ENCODE peak calls at places on chromosomes 5 and 9, in seven cellular contexts. Y, C, W, Q, N, X and H are unnamed samples.

GRCh38 chr9:129331366-129331765 is 153.3 kb upstream of the IER5L start:
- DNase-seq in X (no peak), C (no peak), N (no peak), Y (no peak), Q (no peak), W (no peak), H (no peak)

GRCh38 chr5:170132642-170133448 is 27.1 kb downstream of the FOXI1 start:
- DNase-seq in Q (peak), N (no peak), W (no peak), Y (no peak), C (no peak), X (no peak), H (no peak)

GRCh38 chr5:168123853-168124528 is 167.5 kb upstream of the WWC1 start:
- DNase-seq in C (no peak), W (no peak), Y (no peak), N (peak), Q (no peak), X (no peak), H (no peak)

GRCh38 chr9:105360344-105360743 is 87.5 kb upstream of the FSD1L start:
- DNase-seq in Y (no peak), N (no peak), C (no peak), X (no peak), Q (no peak), W (no peak), H (peak)

GRCh38 chr5:110401881-110402280 is 324.6 kb downstream of the TMEM232 start:
- DNase-seq in Q (no peak), N (no peak), C (no peak), X (no peak), Y (no peak), W (no peak), H (no peak)

GRCh38 chr5:5331838-5332237 is 90.6 kb upstream of the ICE1 start:
- DNase-seq in Y (no peak), X (no peak), C (no peak), Q (no peak), W (no peak), N (no peak), H (no peak)

GRCh38 chr5:91403404-91403803 is 20.3 kb upstream of the ARRDC3 start:
- DNase-seq in Q (no peak), X (no peak), W (no peak), C (no peak), N (no peak), Y (no peak), H (no peak)

GRCh38 chr5:63553069-63553468 is 409.2 kb downstream of the HTR1A start:
- DNase-seq in W (no peak), N (no peak), Q (no peak), X (no peak), C (no peak), Y (no peak), H (no peak)

GRCh38 chr5:81422671-81423070 is 28.7 kb upstream of the ACOT12 start:
- DNase-seq in Y (no peak), X (no peak), N (no peak), Q (no peak), W (no peak), C (peak), H (no peak)

GRCh38 chr9:114177423-114178064 is 22.2 kb downstream of the COL27A1 start:
- DNase-seq in X (no peak), N (no peak), Q (no peak), C (no peak), W (no peak), Y (peak), H (no peak)

GRCh38 chr5:39811381-39811780 is 386.6 kb upstream of the DAB2 start:
- DNase-seq in X (no peak), N (no peak), C (no peak), Y (no peak), W (no peak), Q (no peak), H (no peak)

GRCh38 chr5:56951946-56952691 is at the start of gene MIER3:
- DNase-seq in Y (peak), Q (peak), W (peak), N (no peak), X (peak), C (peak), H (peak)

GRCh38 chr5:139767960-139768359 is 27.6 kb upstream of the PSD2 start:
- DNase-seq in C (no peak), N (no peak), X (no peak), Y (no peak), Q (peak), W (no peak), H (no peak)

GRCh38 chr9:93852728-93853127 is 102.4 kb downstream of the BARX1 start:
- DNase-seq in X (no peak), Q (no peak), Y (no peak), N (no peak), W (no peak), C (no peak), H (no peak)

GRCh38 chr5:2303391-2304100 is 420.8 kb upstream of the IRX4 start:
- DNase-seq in W (no peak), Q (no peak), N (no peak), X (no peak), Y (no peak), C (no peak), H (no peak)

GRCh38 chr5:40160435-40160834 is 519.3 kb upstream of the PTGER4 start:
- DNase-seq in N (no peak), Y (no peak), Q (no peak), C (no peak), W (no peak), X (no peak), H (no peak)

GRCh38 chr9:91949946-91950664 is at the start of gene ROR2:
- DNase-seq in Q (peak), X (peak), N (no peak), W (no peak), C (no peak), Y (peak), H (peak)
- TF ChIP-seq JUND in Q (no peak), X (no peak), N (no peak), W (no peak), C (no peak), Y (no peak), H (no peak)

DNA sequence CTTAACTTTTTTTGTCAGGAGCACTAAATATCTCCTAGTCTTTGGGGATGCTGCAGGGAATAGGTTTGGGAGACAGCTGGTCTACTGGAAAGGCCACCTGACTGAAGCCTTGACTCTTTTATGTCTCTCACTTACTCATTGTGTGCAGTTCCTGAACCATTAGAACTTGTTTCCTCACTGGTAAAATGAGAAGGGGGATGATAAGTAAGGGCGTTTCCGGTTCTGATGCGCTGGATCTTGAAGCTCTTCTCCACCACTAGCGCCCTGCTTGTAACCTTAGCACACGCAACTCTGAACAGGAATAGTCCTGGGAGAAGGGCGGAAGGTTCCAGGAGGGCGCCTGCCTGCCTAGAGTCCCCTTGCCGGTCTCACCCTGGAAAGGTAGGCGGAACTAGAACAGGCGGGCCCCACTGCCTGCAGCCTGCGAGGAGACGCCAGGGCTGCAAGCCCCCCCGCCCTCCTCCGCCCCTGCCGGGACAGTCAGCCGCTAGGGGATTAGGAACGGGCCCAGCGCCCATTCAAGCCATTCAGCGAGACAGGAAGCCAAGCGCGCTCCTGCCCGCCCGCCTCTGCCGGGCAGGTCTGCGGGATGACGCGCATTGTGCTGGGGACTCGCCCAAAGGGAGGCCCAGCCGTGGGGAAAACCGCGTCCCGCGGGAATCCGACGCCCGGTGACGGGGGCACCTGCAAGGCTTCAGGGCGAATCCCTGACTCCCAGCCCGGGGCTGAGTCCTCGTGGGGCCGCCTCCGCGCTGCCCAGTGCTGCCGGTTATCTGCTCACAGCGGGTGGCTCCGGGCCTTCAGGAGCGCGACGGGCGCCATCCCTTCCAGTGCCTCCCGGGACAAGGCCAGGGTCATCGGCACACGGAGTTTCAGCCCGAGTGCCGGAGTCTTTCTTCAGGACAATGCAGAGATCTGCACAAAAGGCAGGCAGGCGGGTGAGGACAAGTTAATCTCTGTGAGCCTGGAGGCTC is 44.0 kb upstream of the XPA start:
- DNase-seq in Q (peak), C (no peak), Y (peak), W (peak), X (no peak), N (no peak), H (no peak)
- TF ChIP-seq JUND in Q (no peak), C (no peak), Y (no peak), W (peak), X (no peak), N (no peak), H (no peak)

GRCh38 chr9:89312154-89312616 is 1.2 kb downstream of the CKS2 start:
- DNase-seq in Y (peak), W (no peak), N (no peak), Q (peak), X (no peak), C (no peak), H (peak)
- TF ChIP-seq JUND in Y (no peak), W (no peak), N (no peak), Q (no peak), X (no peak), C (no peak), H (no peak)

GRCh38 chr5:155189476-155189875 is 175.9 kb downstream of the KIF4B start:
- DNase-seq in W (no peak), X (no peak), Q (no peak), N (no peak), C (no peak), Y (no peak), H (no peak)

GRCh38 chr5:155193483-155194107 is 180.0 kb downstream of the KIF4B start:
- DNase-seq in Y (no peak), X (no peak), N (no peak), C (no peak), Q (no peak), W (no peak), H (no peak)

GRCh38 chr5:155193018-155193417 is 179.5 kb downstream of the KIF4B start:
- DNase-seq in Y (no peak), C (no peak), Q (no peak), W (no peak), X (no peak), N (no peak), H (peak)

GRCh38 chr5:155189981-155190380 is 176.4 kb downstream of the KIF4B start:
- DNase-seq in Y (no peak), X (no peak), C (peak), Q (no peak), W (no peak), N (no peak), H (no peak)
- TF ChIP-seq JUND in Y (no peak), X (no peak), C (no peak), Q (no peak), W (peak), N (no peak), H (no peak)

DNA sequence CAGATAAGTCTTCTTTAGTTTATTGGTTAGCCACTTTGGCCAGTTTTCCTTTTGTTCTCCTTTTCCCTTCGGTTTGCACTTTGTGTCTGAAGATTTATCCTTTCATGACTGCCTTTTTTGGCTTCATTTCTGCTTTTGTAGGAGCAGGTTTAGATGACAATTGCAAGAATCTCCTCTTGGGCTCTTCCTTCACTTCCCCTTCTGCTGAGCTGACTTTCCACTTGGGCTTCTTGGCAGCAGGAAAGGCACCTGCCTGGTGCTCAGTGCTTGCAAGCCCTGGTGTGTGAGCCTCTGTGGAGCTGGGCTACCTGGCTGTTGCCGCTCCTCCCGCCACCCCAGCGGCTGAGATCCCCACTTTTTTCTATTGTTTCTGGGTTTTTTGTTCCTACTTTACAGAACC is 7.3 kb downstream of the CCDC112 start:
- DNase-seq in W (no peak), Y (no peak), N (no peak), X (no peak), C (no peak), Q (no peak), H (no peak)
- TF ChIP-seq JUND in W (no peak), Y (no peak), N (no peak), X (no peak), C (no peak), Q (no peak), H (no peak)

GRCh38 chr5:32270178-32270577 is 42.6 kb downstream of the MTMR12 start:
- DNase-seq in Q (no peak), N (no peak), Y (no peak), X (no peak), W (no peak), C (peak), H (no peak)
- TF ChIP-seq JUND in Q (no peak), N (no peak), Y (no peak), X (no peak), W (no peak), C (no peak), H (no peak)

GRCh38 chr5:10295619-10296326 is 11.9 kb downstream of the CMBL start:
- DNase-seq in X (no peak), Q (no peak), C (no peak), N (no peak), W (no peak), Y (no peak), H (no peak)

GRCh38 chr5:10293907-10294662 is 13.6 kb downstream of the CMBL start:
- DNase-seq in X (no peak), Q (no peak), N (no peak), Y (no peak), C (no peak), W (no peak), H (no peak)

GRCh38 chr5:10300246-10300645 is 7.5 kb downstream of the CMBL start:
- DNase-seq in N (no peak), Q (no peak), Y (no peak), C (no peak), W (no peak), X (no peak), H (no peak)

GRCh38 chr5:10301266-10301665 is 6.4 kb downstream of the CMBL start:
- DNase-seq in Y (peak), C (no peak), N (no peak), W (no peak), Q (no peak), X (no peak), H (no peak)

DNA sequence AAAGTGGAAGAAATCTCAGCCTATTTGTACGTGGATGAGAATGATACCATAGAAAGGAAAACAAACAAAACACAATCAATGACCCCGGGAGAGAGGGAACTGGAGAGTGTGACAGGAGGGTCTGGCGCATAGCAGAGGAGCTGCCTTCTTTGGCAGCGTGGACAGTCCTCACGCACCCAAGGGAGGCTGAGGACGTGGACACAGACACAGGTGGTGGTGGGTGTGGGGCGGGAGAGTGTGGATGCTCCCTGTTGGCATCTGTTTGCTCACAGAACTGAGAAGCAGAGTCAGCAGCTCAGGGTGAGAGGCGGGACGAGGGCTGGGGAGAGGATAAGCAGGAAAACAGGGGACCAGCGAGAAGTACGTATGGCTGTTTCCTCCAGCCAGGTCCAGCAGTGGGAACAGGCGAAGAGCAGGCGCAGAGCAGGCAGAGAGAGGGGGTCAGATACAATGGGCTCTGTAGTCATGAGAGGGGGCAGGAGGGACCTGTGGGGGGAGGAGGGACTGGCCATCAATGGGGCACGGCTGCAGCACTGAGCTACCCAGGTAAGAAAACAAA is 10.0 kb downstream of the CMBL start:
- DNase-seq in C (no peak), Y (no peak), W (no peak), Q (no peak), N (no peak), X (no peak), H (no peak)
- TF ChIP-seq JUND in C (no peak), Y (no peak), W (no peak), Q (no peak), N (no peak), X (no peak), H (no peak)

DNA sequence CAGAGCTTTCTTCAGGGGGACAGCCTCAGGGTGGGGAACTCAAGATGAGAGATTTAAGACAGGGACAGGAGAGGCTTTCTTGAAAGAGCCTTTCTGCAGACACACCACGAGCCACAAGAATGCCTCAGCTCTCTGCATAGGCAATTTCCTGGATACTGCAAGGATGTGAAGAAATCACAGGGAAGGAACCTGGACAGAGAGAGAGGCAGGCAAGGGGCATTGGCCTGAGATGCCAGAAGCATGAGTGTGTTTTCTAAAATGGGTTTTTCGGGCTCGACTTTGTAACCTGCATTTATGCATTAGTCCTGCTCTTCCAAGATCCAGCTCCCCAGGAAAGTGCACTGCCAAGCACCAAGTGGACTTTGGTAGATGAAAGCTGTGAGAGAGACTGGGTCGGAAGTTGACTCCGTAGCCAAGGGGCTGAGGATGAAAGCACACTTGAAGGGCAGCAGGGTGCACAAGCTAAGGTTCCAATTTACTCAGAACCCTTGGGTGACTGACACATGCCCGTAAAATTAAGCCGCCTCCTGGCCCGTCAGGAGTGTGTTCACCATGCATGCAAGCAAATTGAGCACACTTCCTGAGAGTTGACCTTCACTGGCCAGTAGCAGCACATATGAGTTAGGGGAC is 90.9 kb downstream of the CFAP90 start:
- DNase-seq in W (no peak), X (no peak), C (no peak), Q (no peak), Y (no peak), N (no peak), H (no peak)
- TF ChIP-seq JUND in W (no peak), X (no peak), C (no peak), Q (no peak), Y (no peak), N (no peak), H (no peak)